ENCODE peak calls at places on chromosomes 4 and X, in four cellular contexts. T, W, C and Z are unnamed samples.

GRCh38 chr4:41257257-41257900 is 651 bp downstream of the UCHL1 start:
- DNase-seq in C (no peak), W (peak), T (peak), Z (peak)

GRCh38 chr4:92266521-92266920 is 37.2 kb upstream of the GRID2 start:
- DNase-seq in C (no peak), W (no peak), T (no peak), Z (no peak)

GRCh38 chr4:36255575-36255974 is 11.3 kb upstream of the ARAP2 start:
- DNase-seq in T (no peak), W (no peak), C (peak), Z (no peak)

GRCh38 chrX:149312936-149313432 is 192.1 kb downstream of the IDS start:
- DNase-seq in W (peak), T (no peak), C (no peak), Z (no peak)

GRCh38 chr4:128323401-128323800 is 35.8 kb upstream of the PGRMC2 start:
- DNase-seq in T (no peak), C (no peak), W (no peak), Z (no peak)

GRCh38 chr4:138507527-138507926 is 265.4 kb upstream of the SLC7A11 start:
- DNase-seq in W (no peak), T (no peak), C (no peak), Z (no peak)

GRCh38 chr4:86965019-86965976 is 30.5 kb downstream of the AFF1 start:
- DNase-seq in W (no peak), T (no peak), C (no peak), Z (no peak)

GRCh38 chr4:88286897-88287296 is 2.5 kb upstream of the PPM1K start:
- DNase-seq in T (no peak), C (no peak), W (no peak), Z (no peak)

GRCh38 chr4:101020956-101021355 is 326.4 kb downstream of the PPP3CA start:
- DNase-seq in T (no peak), C (no peak), W (peak), Z (no peak)

GRCh38 chrX:1418901-1419544 is 27.1 kb upstream of the SLC25A6 start:
- DNase-seq in C (no peak), T (no peak), W (no peak), Z (no peak)

GRCh38 chr4:108933046-108933445 is 170.2 kb upstream of the ETNPPL start:
- DNase-seq in C (no peak), W (no peak), T (no peak), Z (no peak)

GRCh38 chr4:2804973-2805501 is 12.2 kb downstream of the SH3BP2 start:
- DNase-seq in T (no peak), W (no peak), C (no peak), Z (peak)

GRCh38 chr4:168631241-168632151 is 134.6 kb downstream of the PALLD start:
- DNase-seq in T (peak), W (peak), C (no peak), Z (peak)

GRCh38 chr4:955931-956381 is 17.4 kb downstream of the DGKQ start:
- DNase-seq in C (no peak), W (no peak), T (no peak), Z (peak)

GRCh38 chr4:65343342-65343741 is 326.9 kb downstream of the EPHA5 start:
- DNase-seq in T (no peak), W (no peak), C (no peak), Z (no peak)

GRCh38 chr4:14180983-14181601 is 553.6 kb upstream of the BOD1L1 start:
- DNase-seq in C (no peak), W (peak), T (no peak), Z (no peak)

GRCh38 chr4:166594326-166594946 is 639.9 kb downstream of the SPOCK3 start:
- DNase-seq in W (peak), T (peak), C (no peak), Z (peak)

GRCh38 chrX:108312011-108312410 is 126.2 kb downstream of the COL4A6 start:
- DNase-seq in T (no peak), C (no peak), W (no peak), Z (no peak)

GRCh38 chr4:158964114-158964727 is 138.7 kb upstream of the RAPGEF2 start:
- DNase-seq in T (no peak), C (no peak), W (no peak), Z (no peak)

GRCh38 chrX:128818690-128819089 is 704.6 kb downstream of the SMARCA1 start:
- DNase-seq in T (no peak), W (peak), C (no peak), Z (no peak)

GRCh38 chr4:10619220-10619619 is 65.3 kb downstream of the CLNK start:
- DNase-seq in C (no peak), T (peak), W (peak), Z (peak)

GRCh38 chr4:71231073-71231752 is 107.6 kb upstream of the SLC4A4 start:
- DNase-seq in W (no peak), C (no peak), T (peak), Z (peak)

GRCh38 chrX:9110808-9111207 is 76.9 kb upstream of the FAM9B start:
- DNase-seq in W (no peak), C (no peak), T (peak), Z (no peak)

GRCh38 chr4:110472583-110473329 is 3.2 kb upstream of the ENPEP start:
- DNase-seq in C (no peak), W (no peak), T (no peak), Z (no peak)

GRCh38 chr4:180925800-180926199 is 1317.4 kb upstream of the TENM3 start:
- DNase-seq in C (no peak), T (no peak), W (peak), Z (no peak)

GRCh38 chr4:186807809-186808634 is 84.4 kb upstream of the FAT1 start:
- DNase-seq in T (peak), W (no peak), C (no peak), Z (no peak)

GRCh38 chr4:2332976-2333319 is 71.0 kb upstream of the MXD4 start:
- DNase-seq in T (no peak), C (no peak), W (no peak), Z (no peak)

GRCh38 chr4:169791064-169791463 is 33.3 kb upstream of the HPF1 start:
- DNase-seq in T (no peak), W (peak), C (no peak), Z (no peak)

GRCh38 chrX:14344172-14344940 is 185.0 kb upstream of the GLRA2 start:
- DNase-seq in T (no peak), W (no peak), C (no peak), Z (no peak)

GRCh38 chrX:66728818-66729271 is 90.0 kb upstream of the EDA2R start:
- DNase-seq in W (peak), T (no peak), C (peak), Z (peak)

GRCh38 chr4:128558896-128559669 is 250.4 kb upstream of the JADE1 start:
- DNase-seq in W (no peak), C (no peak), T (no peak), Z (no peak)

GRCh38 chrX:66815227-66815626 is 176.3 kb upstream of the EDA2R start:
- DNase-seq in C (no peak), T (no peak), W (no peak), Z (peak)

GRCh38 chr4:3227878-3228675 is 20.9 kb upstream of the MSANTD1 start:
- DNase-seq in T (no peak), C (no peak), W (no peak), Z (peak)

GRCh38 chr4:123398803-123399637 is 2.4 kb downstream of the SPRY1 start:
- DNase-seq in C (peak), W (peak), T (peak), Z (peak)

GRCh38 chr4:14929669-14930068 is 72.6 kb upstream of the CPEB2 start:
- DNase-seq in T (no peak), C (no peak), W (no peak), Z (no peak)